ENCODE peak calls at places on chromosomes 1 and 21, in nine cellular contexts. R, Z, C, P, S, M, U, X and Q are unnamed samples.
A peak's percentile ranks its signal among the peaks of the same experiment; 100 is the strongest.

GRCh38 chr1:177969109-177969508 is 749 bp downstream of the SEC16B start:
- DNase-seq in S (no peak), Z (no peak), C (no peak), M (no peak), P (no peak), U (no peak), R (no peak), X (no peak), Q (no peak)

GRCh38 chr1:244296010-244296409 is 155.7 kb downstream of the ADSS2 start:
- DNase-seq in U (no peak), Z (no peak), P (no peak), M (no peak), X (no peak), R (no peak), C (no peak), S (no peak), Q (no peak)

GRCh38 chr1:110068646-110069301 is 1.7 kb downstream of the ALX3 start:
- DNase-seq in Z (no peak), C (peak; percentile 63), X (no peak), M (no peak), U (no peak), P (peak; percentile 31), S (no peak), R (no peak), Q (no peak)

GRCh38 chr1:226643167-226643566 is 94.6 kb downstream of the STUM start:
- DNase-seq in U (no peak), X (peak; percentile 96), S (no peak), R (peak; percentile 82), C (no peak), M (no peak), P (no peak), Z (no peak), Q (peak; percentile 88)

GRCh38 chr1:47871799-47872353 is 125.3 kb downstream of the TRABD2B start:
- DNase-seq in U (no peak), P (no peak), M (no peak), C (no peak), X (no peak), Z (no peak), R (no peak), S (no peak), Q (peak; percentile 34)

GRCh38 chr21:25550805-25551204 is 56.5 kb downstream of the MRPL39 start:
- DNase-seq in S (no peak), M (no peak), X (no peak), U (no peak), C (no peak), P (no peak), Z (no peak), R (no peak), Q (no peak)

GRCh38 chr21:45200596-45201296 is 86.9 kb downstream of the POFUT2 start:
- DNase-seq in C (no peak), M (no peak), R (no peak), U (no peak), Z (no peak), S (no peak), P (no peak), X (no peak), Q (no peak)

GRCh38 chr1:117013310-117013850 is 11.8 kb downstream of the CD101 start:
- DNase-seq in X (no peak), C (no peak), Z (peak; percentile 78), M (no peak), S (no peak), P (no peak), R (no peak), U (no peak), Q (no peak)

GRCh38 chr1:27026621-27027574 is 14.2 kb upstream of the TENT5B start:
- DNase-seq in Z (peak; percentile 74), X (peak; percentile 77), C (no peak), S (peak; percentile 43), U (no peak), R (no peak), P (no peak), M (no peak), Q (peak; percentile 48)

GRCh38 chr1:108685524-108685923 is 6.6 kb upstream of the PRPF38B start:
- DNase-seq in U (no peak), P (no peak), C (no peak), M (no peak), Z (no peak), X (no peak), S (no peak), R (no peak), Q (no peak)

GRCh38 chr21:43365611-43366426 is 61.1 kb downstream of the SIK1 start:
- DNase-seq in X (no peak), M (no peak), C (no peak), S (no peak), R (no peak), U (no peak), Z (no peak), P (no peak), Q (no peak)

GRCh38 chr21:44090332-44090731 is 16.9 kb upstream of the PWP2 start:
- DNase-seq in U (no peak), S (no peak), M (no peak), Z (peak; percentile 21), X (no peak), C (peak; percentile 52), R (peak; percentile 58), P (peak; percentile 21), Q (no peak)

GRCh38 chr1:228793032-228793431 is 57.8 kb downstream of the RHOU start:
- DNase-seq in R (no peak), P (peak; percentile 29), U (no peak), Z (no peak), X (no peak), M (no peak), S (no peak), C (no peak), Q (no peak)

GRCh38 chr1:64986903-64987871 is 20.8 kb upstream of the JAK1 start:
- DNase-seq in S (no peak), U (no peak), X (no peak), Z (no peak), C (no peak), P (no peak), M (no peak), R (peak; percentile 51), Q (no peak)

GRCh38 chr1:39919545-39919944 is 17.8 kb upstream of the MYCL start:
- DNase-seq in C (peak; percentile 60), Z (peak; percentile 89), U (peak; percentile 19), P (peak; percentile 55), R (peak; percentile 37), S (peak; percentile 44), M (peak; percentile 8), X (peak; percentile 90), Q (peak; percentile 79)

GRCh38 chr1:46530791-46531409 is 20.5 kb downstream of the KNCN start:
- DNase-seq in U (no peak), P (no peak), M (no peak), R (no peak), X (no peak), C (no peak), S (no peak), Z (no peak), Q (no peak)

GRCh38 chr1:170562644-170563338 is 30.8 kb downstream of the GORAB start:
- DNase-seq in P (no peak), M (no peak), R (no peak), X (peak; percentile 8), C (no peak), Z (no peak), S (no peak), U (no peak), Q (peak; percentile 26)

GRCh38 chr1:207805841-207806421 is 54.1 kb downstream of the CD46 start:
- DNase-seq in S (no peak), Z (no peak), P (no peak), M (no peak), R (no peak), C (no peak), U (no peak), X (no peak), Q (peak; percentile 67)

GRCh38 chr1:83545450-83545849 is 453.5 kb downstream of the TTLL7 start:
- DNase-seq in R (no peak), Z (no peak), M (no peak), P (no peak), C (no peak), S (peak; percentile 11), X (peak; percentile 34), U (no peak), Q (no peak)

GRCh38 chr1:178232949-178233348 is 139.0 kb downstream of the RASAL2 start:
- DNase-seq in X (no peak), P (no peak), U (no peak), R (no peak), C (no peak), S (no peak), M (no peak), Z (no peak), Q (no peak)

GRCh38 chr1:232039303-232039702 is 412.7 kb downstream of the DISC1 start:
- DNase-seq in X (no peak), C (no peak), Z (no peak), R (no peak), S (no peak), M (no peak), P (no peak), U (no peak), Q (peak; percentile 5)

GRCh38 chr1:62384276-62385005 is 52.4 kb upstream of the USP1 start:
- DNase-seq in R (no peak), P (no peak), M (no peak), Z (peak; percentile 59), X (no peak), S (no peak), U (no peak), C (no peak), Q (peak; percentile 24)

GRCh38 chr1:150847499-150848060 is 28.8 kb downstream of the ARNT start:
- DNase-seq in P (no peak), S (no peak), M (no peak), C (no peak), R (no peak), U (no peak), X (no peak), Z (no peak), Q (no peak)

GRCh38 chr1:27598902-27599528 is 4.9 kb downstream of the AHDC1 start:
- DNase-seq in U (no peak), C (no peak), S (no peak), P (no peak), X (peak; percentile 74), Z (peak; percentile 39), M (no peak), R (no peak), Q (peak; percentile 76)

GRCh38 chr1:101484896-101485412 is 248.1 kb downstream of the S1PR1 start:
- DNase-seq in U (no peak), M (no peak), P (no peak), X (no peak), Z (no peak), R (no peak), C (no peak), S (no peak), Q (no peak)

GRCh38 chr1:201320168-201320842 is 37.0 kb downstream of the PKP1 start:
- DNase-seq in X (no peak), U (no peak), C (no peak), M (no peak), Z (no peak), P (no peak), S (no peak), R (no peak), Q (no peak)

GRCh38 chr1:67558449-67559193 is 126.4 kb upstream of the GADD45A start:
- DNase-seq in R (no peak), M (no peak), S (no peak), C (no peak), Z (no peak), X (no peak), P (no peak), U (no peak), Q (no peak)

GRCh38 chr1:157227700-157228099 is 89.5 kb upstream of the ETV3 start:
- DNase-seq in R (no peak), P (no peak), S (no peak), Z (no peak), C (no peak), M (no peak), U (no peak), X (no peak), Q (no peak)

GRCh38 chr1:53394306-53394705 is 64.9 kb upstream of the DMRTB1 start:
- DNase-seq in S (no peak), C (no peak), Z (no peak), R (no peak), X (no peak), U (no peak), P (no peak), M (no peak), Q (no peak)

GRCh38 chr1:19597463-19598309 is 46.4 kb upstream of the NBL1 start:
- DNase-seq in X (no peak), S (no peak), U (no peak), R (peak; percentile 58), Z (no peak), C (no peak), P (peak; percentile 75), M (no peak), Q (peak; percentile 12)

GRCh38 chr21:34082769-34083168 is 9.4 kb downstream of the MRPS6 start:
- DNase-seq in Z (no peak), R (no peak), P (no peak), C (no peak), U (no peak), M (no peak), X (no peak), S (no peak), Q (no peak)